ENCODE peak calls at places on chromosomes 3 and 15, in nine cellular contexts. X is BJ; W is activated CD8-positive, alpha-beta memory T cell treated with anti-CD3 and anti-CD28 coated beads for 1 hour; M is iris pigment epithelial cell; I is astrocyte of the spinal cord; J is non-pigmented ciliary epithelial cell; E is T-cell; Y is RWPE1; C is Caki2. N is an unnamed sample.

GRCh38 chr3:128067481-128067880 is 15.2 kb downstream of the SEC61A1 start:
- DNase-seq in C (no peak), W (no peak), I (no peak), Y (no peak), J (no peak), M (no peak), X (no peak), E (no peak), N (peak)

GRCh38 chr3:72341943-72342342 is 506.3 kb downstream of the SHQ1 start:
- DNase-seq in M (no peak), E (no peak), C (no peak), J (no peak), I (no peak), X (no peak), W (no peak), Y (no peak), N (no peak)

GRCh38 chr3:43089081-43089480 is 16.8 kb downstream of the POMGNT2 start:
- DNase-seq in C (no peak), X (no peak), E (no peak), J (no peak), I (no peak), Y (no peak), M (no peak), W (no peak), N (no peak)

GRCh38 chr3:32937331-32937730 is 14.1 kb upstream of the CCR4 start:
- DNase-seq in E (no peak), J (no peak), I (no peak), W (no peak), X (no peak), Y (no peak), C (no peak), M (no peak), N (no peak)

GRCh38 chr3:195105389-195105788 is 165.6 kb downstream of the XXYLT1 start:
- DNase-seq in C (no peak), W (no peak), E (no peak), Y (no peak), J (no peak), I (no peak), M (no peak), X (no peak), N (no peak)

GRCh38 chr15:99954361-99955180 is 221.3 kb upstream of the LYSMD4 start:
- DNase-seq in J (no peak), E (no peak), X (no peak), M (no peak), C (no peak), W (no peak), I (peak), Y (no peak), N (no peak)

GRCh38 chr3:11654166-11654565 is 10.5 kb upstream of the VGLL4 start:
- DNase-seq in W (no peak), Y (no peak), C (no peak), X (no peak), I (no peak), J (no peak), E (no peak), M (no peak), N (no peak)

GRCh38 chr3:11328196-11328945 is 56.2 kb downstream of the ATG7 start:
- DNase-seq in X (no peak), Y (no peak), C (no peak), W (no peak), J (no peak), M (no peak), I (no peak), E (no peak), N (no peak)

GRCh38 chr3:69232447-69232846 is 110.1 kb upstream of the LMOD3 start:
- DNase-seq in M (no peak), W (no peak), I (no peak), J (no peak), E (no peak), Y (no peak), X (no peak), C (no peak), N (no peak)

GRCh38 chr3:121896823-121897222 is 2.6 kb downstream of the SLC15A2 start:
- DNase-seq in I (no peak), W (no peak), Y (no peak), E (no peak), X (no peak), C (no peak), M (no peak), J (no peak), N (no peak)

GRCh38 chr3:57145852-57146251 is 19.3 kb downstream of the IL17RD start:
- DNase-seq in X (no peak), E (no peak), C (no peak), M (no peak), J (no peak), Y (no peak), I (no peak), W (no peak), N (no peak)

GRCh38 chr15:100734606-100735005 is 132.2 kb downstream of the ASB7 start:
- DNase-seq in X (no peak), E (no peak), C (no peak), M (no peak), I (no peak), Y (no peak), J (no peak), W (no peak), N (no peak)

GRCh38 chr3:155022896-155023295 is 57.2 kb upstream of the MME start:
- DNase-seq in X (no peak), J (no peak), Y (no peak), I (no peak), E (no peak), C (no peak), M (no peak), W (no peak), N (no peak)

GRCh38 chr15:43930079-43930478 is 103.3 kb downstream of the WDR76 start:
- DNase-seq in C (no peak), W (no peak), M (peak), I (peak), J (no peak), X (no peak), E (no peak), Y (no peak), N (no peak)

GRCh38 chr3:152298393-152299242 is 29.9 kb downstream of the MBNL1 start:
- DNase-seq in M (peak), W (peak), J (peak), I (peak), C (peak), X (peak), Y (peak), E (peak), N (peak)

GRCh38 chr3:88000853-88001252 is 58.0 kb downstream of the CGGBP1 start:
- DNase-seq in W (no peak), M (no peak), J (no peak), E (no peak), Y (no peak), X (no peak), I (peak), C (no peak), N (no peak)

GRCh38 chr3:161156936-161157335 is 51.8 kb upstream of the B3GALNT1 start:
- DNase-seq in M (no peak), E (no peak), Y (no peak), X (no peak), I (no peak), C (no peak), W (no peak), J (no peak), N (no peak)

GRCh38 chr15:33096134-33096533 is 98.4 kb downstream of the FMN1 start:
- DNase-seq in I (no peak), X (no peak), Y (no peak), C (no peak), W (no peak), E (no peak), M (no peak), J (no peak), N (no peak)

GRCh38 chr3:100040846-100041245 is 73.5 kb downstream of the FILIP1L start:
- DNase-seq in E (no peak), I (no peak), J (no peak), Y (no peak), X (no peak), C (no peak), M (peak), W (no peak), N (no peak)

GRCh38 chr3:133962879-133963278 is 66.8 kb downstream of the SLCO2A1 start:
- DNase-seq in X (peak), Y (peak), E (no peak), I (peak), C (no peak), J (no peak), M (peak), W (no peak), N (no peak)

GRCh38 chr3:117873236-117873635 is 1161.4 kb downstream of the IGSF11 start:
- DNase-seq in M (no peak), E (no peak), I (no peak), Y (no peak), W (no peak), J (no peak), X (no peak), C (no peak), N (no peak)

GRCh38 chr3:39299279-39299678 is 19.4 kb upstream of the CX3CR1 start:
- DNase-seq in C (no peak), J (no peak), X (no peak), Y (no peak), I (no peak), E (no peak), M (no peak), W (no peak), N (no peak)

GRCh38 chr3:134365766-134366065 is 8.5 kb downstream of the AMOTL2 start:
- DNase-seq in Y (no peak), C (no peak), E (no peak), W (no peak), J (no peak), I (no peak), X (no peak), M (no peak), N (no peak)

GRCh38 chr15:25985179-25985578 is 122.1 kb upstream of the ATP10A start:
- DNase-seq in E (no peak), C (no peak), M (no peak), J (no peak), X (no peak), Y (no peak), W (no peak), I (no peak), N (no peak)

GRCh38 chr15:89680282-89680873 is 1.2 kb upstream of the PLIN1 start:
- DNase-seq in C (peak), I (peak), Y (no peak), J (no peak), E (no peak), W (no peak), X (no peak), M (peak), N (no peak)

N was measured in SW480.